ENCODE peak calls at places on chromosomes 1 and 21, in four cellular contexts. X is fibroblast of mammary gland, B is HFFc6, D is GM12865. O is an unnamed sample.

GRCh38 chr1:108512239-108513071 is 47.4 kb upstream of the EEIG2 start:
- DNase-seq in X (peak), B (peak), D (peak), O (no peak)

GRCh38 chr1:205191617-205192016 is 19.9 kb downstream of the DSTYK start:
- DNase-seq in X (no peak), B (no peak), D (no peak), O (no peak)

GRCh38 chr1:211236633-211237321 is 22.4 kb upstream of the RCOR3 start:
- DNase-seq in X (no peak), B (peak), D (no peak), O (no peak)

GRCh38 chr1:204188959-204189639 is 7.2 kb downstream of the KISS1 start:
- DNase-seq in X (no peak), B (no peak), D (peak), O (no peak)

GRCh38 chr1:219041819-219042218 is 131.9 kb upstream of the LYPLAL1 start:
- DNase-seq in X (peak), B (peak), D (no peak), O (no peak)

GRCh38 chr1:156014829-156015228 is 5.9 kb downstream of the SSR2 start:
- DNase-seq in X (no peak), B (no peak), D (no peak), O (no peak)

GRCh38 chr1:2205191-2205952 is 10.8 kb upstream of the FAAP20 start:
- DNase-seq in X (peak), B (peak), D (peak), O (peak)

GRCh38 chr21:37364722-37365121 is 1.9 kb upstream of the DYRK1A start:
- DNase-seq in X (no peak), B (no peak), D (no peak), O (no peak)

GRCh38 chr1:183065168-183065670 is 42.0 kb downstream of the LAMC1 start:
- DNase-seq in X (no peak), B (no peak), D (no peak), O (no peak)

GRCh38 chr1:223737342-223737741 is 25.0 kb downstream of the CAPN2 start:
- DNase-seq in X (no peak), B (no peak), D (no peak), O (no peak)

GRCh38 chr1:223739366-223740057 is 27.2 kb downstream of the CAPN2 start:
- DNase-seq in X (no peak), B (no peak), D (no peak), O (no peak)

GRCh38 chr1:223742861-223743517 is 30.6 kb downstream of the CAPN2 start:
- DNase-seq in X (peak), B (no peak), D (no peak), O (no peak)

GRCh38 chr1:223741861-223742260 is 29.5 kb downstream of the CAPN2 start:
- DNase-seq in X (peak), B (peak), D (no peak), O (no peak)

DNA sequence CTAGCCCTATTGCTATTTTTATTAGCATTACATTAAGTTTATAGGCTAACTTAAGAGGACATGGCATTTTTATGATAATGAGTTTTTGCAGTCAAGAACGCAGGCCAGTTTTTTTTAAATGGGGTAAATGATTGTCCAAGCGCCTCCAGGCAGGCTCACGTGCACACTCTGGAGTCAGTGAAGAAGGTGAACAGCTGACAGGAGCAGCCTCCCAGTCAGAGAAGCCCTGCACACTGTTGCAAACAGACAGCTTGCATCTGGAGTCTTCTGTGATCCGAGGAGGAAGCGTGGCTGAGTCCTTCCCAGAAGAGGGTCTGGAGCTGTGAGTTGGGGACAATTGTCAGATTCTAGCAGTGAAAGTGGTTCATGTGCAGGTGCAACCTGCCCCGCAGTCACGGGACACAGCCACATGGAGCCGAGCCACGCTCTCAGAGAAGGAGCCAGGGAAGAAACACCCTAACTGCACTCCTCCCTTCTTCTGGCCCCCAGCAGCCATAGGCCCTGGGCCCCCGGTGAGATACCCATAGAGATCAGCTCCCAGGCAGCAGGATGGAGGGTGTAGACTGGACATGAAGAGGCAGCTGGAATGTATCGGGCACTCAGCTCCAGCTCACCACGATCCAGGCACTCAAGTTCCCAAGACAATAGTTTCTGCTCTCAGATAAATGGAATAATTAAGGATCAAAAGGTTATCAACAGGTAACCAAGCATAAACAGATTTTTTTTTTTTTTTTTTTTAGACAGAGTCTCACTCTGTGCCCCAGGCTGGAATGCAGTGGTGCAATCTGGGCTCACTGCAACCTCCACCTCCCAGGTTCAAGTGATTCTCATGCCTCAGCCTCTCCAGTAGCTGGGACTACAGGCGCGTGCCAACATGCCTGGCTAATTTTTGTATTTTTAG is 26.4 kb downstream of the CAPN2 start:
- DNase-seq in X (no peak), B (no peak), D (no peak), O (no peak)
- TF ChIP-seq CTCF in X (no peak), B (no peak), D (no peak), O (no peak)

GRCh38 chr1:206663832-206664652 is 20.7 kb upstream of the MAPKAPK2 start:
- DNase-seq in X (peak), B (no peak), D (peak), O (peak)
- TF ChIP-seq CTCF in X (peak), B (peak), D (peak), O (peak)

GRCh38 chr21:43272591-43272990 is 103.8 kb downstream of the CRYAA start:
- DNase-seq in X (no peak), B (no peak), D (no peak), O (no peak)

GRCh38 chr21:43273016-43273707 is 104.4 kb downstream of the CRYAA start:
- DNase-seq in X (no peak), B (no peak), D (no peak), O (no peak)

GRCh38 chr21:43274022-43274945 is 105.5 kb downstream of the CRYAA start:
- DNase-seq in X (no peak), B (no peak), D (no peak), O (no peak)

GRCh38 chr21:43274946-43275310 is 106.1 kb downstream of the CRYAA start:
- DNase-seq in X (no peak), B (no peak), D (no peak), O (no peak)

DNA sequence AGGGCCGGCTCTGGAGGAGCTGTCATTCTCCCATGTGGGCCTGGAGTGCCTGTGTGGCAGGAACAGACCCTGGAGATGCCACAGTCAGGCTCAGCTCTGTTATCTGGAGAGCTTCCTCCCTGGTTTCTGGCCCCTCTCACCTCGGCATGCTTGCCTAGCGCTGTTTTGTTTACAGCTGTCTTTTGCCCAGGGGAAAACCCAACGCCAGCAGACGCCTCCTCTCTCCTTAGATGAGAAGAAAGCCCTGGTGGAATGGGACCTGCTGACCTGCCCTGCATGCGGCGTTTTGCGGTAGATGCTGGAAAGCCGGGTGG is 104.9 kb downstream of the CRYAA start:
- DNase-seq in X (no peak), B (no peak), D (peak), O (no peak)
- TF ChIP-seq CTCF in X (no peak), B (no peak), D (no peak), O (no peak)

GRCh38 chr21:42561742-42562141 is 48.1 kb downstream of the SLC37A1 start:
- DNase-seq in X (no peak), B (no peak), D (peak), O (no peak)
- TF ChIP-seq CTCF in X (no peak), B (no peak), D (no peak), O (no peak)